ENCODE peak calls at places on chromosomes 4 and X, in ten cellular contexts. O is aorta, I is uterus, B is upper lobe of right lung, R is H9, E is SK-N-SH, T is heart left ventricle, Z is endothelial cell of umbilical vein, K is heart right ventricle, H is mammary epithelial cell. U is an unnamed sample.

GRCh38 chr4:3389879-3390840 is 51.6 kb upstream of the HGFAC start:
- DNase-seq in B (no peak), T (no peak), I (no peak), Z (no peak), O (no peak), K (peak; percentile 8), E (no peak), H (no peak), R (no peak), U (no peak)

GRCh38 chrX:133792198-133792953 is 193.0 kb downstream of the GPC3 start:
- DNase-seq in Z (peak; percentile 68), K (peak; percentile 35), T (peak; percentile 33), E (peak; percentile 65), I (peak; percentile 53), R (peak; percentile 80), H (peak; percentile 61), B (peak; percentile 66), O (peak; percentile 65), U (peak; percentile 17)

GRCh38 chrX:8868906-8869305 is 67.7 kb upstream of the FAM9A start:
- DNase-seq in I (no peak), B (no peak), E (no peak), K (no peak), H (peak; percentile 5), T (no peak), R (no peak), O (no peak), Z (peak; percentile 3), U (no peak)

GRCh38 chr4:48203819-48204218 is 65.8 kb downstream of the TEC start:
- DNase-seq in T (no peak), E (no peak), K (no peak), B (no peak), R (no peak), Z (no peak), O (no peak), I (no peak), H (no peak), U (no peak)

GRCh38 chr4:160423879-160424451 is 1321.1 kb downstream of the RAPGEF2 start:
- DNase-seq in I (no peak), O (no peak), H (peak; percentile 46), R (no peak), E (no peak), K (no peak), B (no peak), Z (no peak), T (no peak), U (no peak)

GRCh38 chrX:116318672-116319071 is 117.7 kb upstream of the SLC6A14 start:
- DNase-seq in O (no peak), K (no peak), B (no peak), H (peak; percentile 32), Z (no peak), E (no peak), R (no peak), T (no peak), I (no peak), U (no peak)

GRCh38 chrX:45421806-45422205 is 221.1 kb upstream of the DIPK2B start:
- DNase-seq in O (no peak), B (no peak), K (no peak), E (no peak), Z (no peak), R (no peak), T (no peak), H (peak; percentile 52), I (no peak), U (no peak)

GRCh38 chrX:56994375-56995270 is 718 bp downstream of the SPIN3 start:
- DNase-seq in K (peak; percentile 7), Z (peak; percentile 14), O (no peak), R (no peak), B (no peak), H (no peak), I (no peak), T (peak; percentile 12), E (peak; percentile 18), U (no peak)

GRCh38 chrX:80765226-80765625 is 44.5 kb downstream of the BRWD3 start:
- DNase-seq in E (no peak), Z (no peak), K (no peak), H (peak; percentile 73), O (no peak), B (no peak), R (no peak), T (no peak), I (no peak), U (no peak)

GRCh38 chrX:11290673-11291072 is 2.5 kb upstream of the AMELX start:
- DNase-seq in T (no peak), O (no peak), E (no peak), K (no peak), Z (no peak), R (no peak), I (no peak), H (no peak), B (no peak), U (no peak)

GRCh38 chrX:1488745-1489144 is 36.0 kb upstream of the ASMTL start:
- DNase-seq in I (no peak), H (no peak), R (no peak), B (no peak), K (no peak), T (no peak), E (no peak), Z (no peak), O (no peak), U (no peak)

GRCh38 chrX:24842486-24842885 is 148.8 kb downstream of the POLA1 start:
- DNase-seq in Z (no peak), T (no peak), I (peak; percentile 17), K (no peak), E (no peak), B (no peak), H (no peak), R (no peak), O (no peak), U (no peak)

GRCh38 chrX:17459008-17459407 is 84.0 kb downstream of the NHS start:
- DNase-seq in Z (no peak), K (no peak), I (peak; percentile 51), O (peak; percentile 70), H (peak; percentile 50), R (no peak), E (no peak), B (no peak), T (peak; percentile 17), U (no peak)

GRCh38 chr4:144873591-144873990 is 224.4 kb downstream of the ANAPC10 start:
- DNase-seq in O (no peak), R (no peak), B (no peak), I (no peak), Z (no peak), K (no peak), T (no peak), H (no peak), E (no peak), U (no peak)
- H3K27ac ChIP-seq in O (no peak overlapping the region), R (no peak overlapping the region), B (no peak overlapping the region), I (no peak overlapping the region), Z (no peak overlapping the region), K (no peak overlapping the region), T (no peak overlapping the region), H (no peak overlapping the region), E (no peak overlapping the region), U (no peak overlapping the region)

GRCh38 chrX:136106920-136107534 is 40.3 kb upstream of the FHL1 start:
- DNase-seq in Z (no peak), O (no peak), K (no peak), R (no peak), H (no peak), E (no peak), B (no peak), I (no peak), T (no peak), U (no peak)

GRCh38 chrX:136115909-136116297 is 31.4 kb upstream of the FHL1 start:
- DNase-seq in O (no peak), I (no peak), R (no peak), E (no peak), K (no peak), T (no peak), Z (no peak), H (no peak), B (no peak), U (no peak)

GRCh38 chrX:136115124-136115908 is 32.0 kb upstream of the FHL1 start:
- DNase-seq in H (no peak), E (no peak), T (no peak), O (no peak), Z (no peak), I (peak; percentile 43), R (no peak), K (no peak), B (no peak), U (no peak)

GRCh38 chrX:136112781-136113180 is 34.6 kb upstream of the FHL1 start:
- DNase-seq in E (no peak), O (no peak), I (no peak), Z (no peak), T (no peak), B (no peak), H (no peak), K (no peak), R (no peak), U (no peak)

DNA sequence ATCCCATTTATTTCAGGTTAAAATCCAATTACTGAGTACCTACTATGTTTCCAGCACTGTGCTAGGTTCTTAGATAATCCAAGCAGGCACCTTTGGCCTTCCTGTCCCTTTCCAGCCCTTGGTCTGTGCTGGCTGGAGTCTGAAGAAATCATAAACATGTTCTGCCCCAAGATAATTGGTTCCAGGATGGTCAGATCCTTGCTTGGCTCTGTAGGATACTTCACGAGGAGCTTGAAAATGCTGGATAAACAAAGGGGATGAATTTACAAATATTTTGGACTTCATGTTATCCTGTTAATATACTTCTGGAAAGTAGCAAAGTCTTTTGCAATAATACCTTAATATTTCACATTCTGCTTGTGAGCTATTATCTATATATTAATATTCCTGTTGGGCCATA is 35.0 kb upstream of the FHL1 start:
- DNase-seq in B (no peak), K (no peak), Z (no peak), I (no peak), R (no peak), O (no peak), E (no peak), H (no peak), T (no peak), U (no peak)
- H3K27ac ChIP-seq in B (no peak overlapping the region), K (no peak overlapping the region), Z (no peak overlapping the region), I (no peak overlapping the region), R (no peak overlapping the region), O (no peak overlapping the region), E (no peak overlapping the region), H (no peak overlapping the region), T (no peak overlapping the region), U (no peak overlapping the region)

GRCh38 chr4:151287409-151287808 is 10.4 kb downstream of the PRSS48 start:
- DNase-seq in B (no peak), H (no peak), O (no peak), E (no peak), Z (peak; percentile 24), R (no peak), K (no peak), I (no peak), T (no peak), U (no peak)
- H3K27ac ChIP-seq in B (no peak overlapping the region), H (no peak overlapping the region), O (no peak overlapping the region), E (no peak overlapping the region), Z (no peak overlapping the region), R (no peak overlapping the region), K (no peak overlapping the region), I (no peak overlapping the region), T (no peak overlapping the region), U (no peak overlapping the region)

DNA sequence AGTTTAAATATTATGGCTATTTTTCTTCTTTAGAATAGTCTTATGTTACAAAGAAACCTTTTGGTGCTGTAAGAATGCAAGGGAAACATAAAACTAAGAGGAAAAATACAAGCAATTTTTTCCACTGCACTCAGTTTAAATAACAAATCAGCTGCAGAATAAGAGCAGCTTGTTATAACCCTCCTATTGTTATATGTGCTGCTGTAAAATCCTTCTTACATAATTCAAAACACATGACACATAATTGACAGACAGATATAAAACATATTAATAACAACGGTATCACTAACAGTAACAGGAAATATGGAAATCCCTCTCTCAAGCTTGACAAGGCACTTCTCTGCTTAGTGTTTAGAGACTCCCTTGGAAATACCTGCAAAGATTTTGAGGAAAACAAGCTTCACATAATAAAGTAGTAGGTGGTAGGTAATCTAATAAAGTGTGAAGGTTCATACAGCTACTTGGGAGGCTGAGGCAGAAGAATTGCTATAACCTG is 385.3 kb upstream of the HS3ST1 start:
- DNase-seq in B (no peak), H (no peak), Z (peak; percentile 72), O (no peak), E (no peak), T (no peak), R (no peak), K (no peak), I (no peak), U (no peak)
- H3K27ac ChIP-seq in B (no peak overlapping the region), H (no peak overlapping the region), Z (no peak overlapping the region), O (no peak overlapping the region), E (no peak overlapping the region), T (no peak overlapping the region), R (no peak overlapping the region), K (no peak overlapping the region), I (no peak overlapping the region), U (no peak overlapping the region)